ENCODE peak calls at places on chromosomes 2 and 18, in ten cellular contexts. S is nephron progenitor cell; D is ELF-1; A is mucosa of gallbladder; L is mesothelial cell of epicardium; O is NCI-H774; Y is ureter; M is stimulated activated CD8-positive, alpha-beta memory T cell treated with anti-CD3 and anti-CD28 coated beads, Interleukin-15, amount 100 ng/mL, for 24 hours; R is amniotic stem cell; V is stimulated activated naive CD4-positive, alpha-beta T cell. T is an unnamed sample.

GRCh38 chr2:44715671-44716077 is 225.8 kb upstream of the SIX3 start:
- DNase-seq in S (no peak), D (peak), A (no peak), L (no peak), O (no peak), Y (no peak), M (no peak), R (peak), V (no peak), T (no peak)

GRCh38 chr2:219122197-219122965 is 38.2 kb downstream of the NHEJ1 start:
- DNase-seq in S (no peak), D (no peak), A (no peak), L (no peak), O (no peak), Y (no peak), M (no peak), R (no peak), V (no peak), T (no peak)

GRCh38 chr18:39776766-39777165 is 2178.3 kb upstream of the PIK3C3 start:
- DNase-seq in S (no peak), D (no peak), A (no peak), L (no peak), O (no peak), Y (no peak), M (no peak), R (no peak), V (no peak), T (no peak)

GRCh38 chr2:190791347-190791982 is 89.2 kb upstream of the GLS start:
- DNase-seq in S (peak), D (no peak), A (no peak), L (no peak), O (no peak), Y (peak), M (no peak), R (no peak), V (no peak), T (no peak)

GRCh38 chr2:34570266-34570872 is 971.3 kb upstream of the FAM98A start:
- DNase-seq in S (peak), D (peak), A (no peak), L (no peak), O (no peak), Y (no peak), M (no peak), R (no peak), V (no peak), T (no peak)

GRCh38 chr2:122864728-122865127 is 1109.3 kb downstream of the TSN start:
- DNase-seq in S (no peak), D (no peak), A (no peak), L (no peak), O (no peak), Y (no peak), M (no peak), R (no peak), V (no peak), T (no peak)

GRCh38 chr2:148483675-148484074 is 160.9 kb upstream of the EPC2 start:
- DNase-seq in S (peak), D (peak), A (no peak), L (no peak), O (no peak), Y (no peak), M (no peak), R (no peak), V (no peak), T (no peak)

GRCh38 chr2:41741951-41742563 is 305.8 kb upstream of the PKDCC start:
- DNase-seq in S (no peak), D (no peak), A (no peak), L (no peak), O (no peak), Y (no peak), M (no peak), R (no peak), V (no peak), T (no peak)

GRCh38 chr2:143205106-143205764 is 76.0 kb downstream of the ARHGAP15 start:
- DNase-seq in S (no peak), D (no peak), A (no peak), L (no peak), O (no peak), Y (no peak), M (no peak), R (peak), V (no peak), T (no peak)

GRCh38 chr18:56516769-56517168 is 121.6 kb downstream of the TXNL1 start:
- DNase-seq in S (no peak), D (no peak), A (no peak), L (no peak), O (no peak), Y (no peak), M (no peak), R (no peak), V (no peak), T (no peak)

GRCh38 chr2:121689356-121689755 is 40.1 kb upstream of the CLASP1 start:
- DNase-seq in S (no peak), D (no peak), A (no peak), L (no peak), O (no peak), Y (peak), M (no peak), R (no peak), V (no peak), T (no peak)

GRCh38 chr18:58378980-58379379 is 249.9 kb downstream of the ALPK2 start:
- DNase-seq in S (no peak), D (no peak), A (no peak), L (no peak), O (no peak), Y (no peak), M (no peak), R (no peak), V (no peak), T (no peak)

GRCh38 chr18:37604032-37604431 is 38.4 kb upstream of the CELF4 start:
- DNase-seq in S (no peak), D (no peak), A (no peak), L (no peak), O (no peak), Y (no peak), M (no peak), R (no peak), V (no peak), T (no peak)

GRCh38 chr2:70381821-70382220 is 80.0 kb upstream of the FAM136A start:
- DNase-seq in S (no peak), D (peak), A (no peak), L (peak), O (no peak), Y (no peak), M (no peak), R (no peak), V (no peak), T (no peak)

GRCh38 chr18:62585274-62586147 is 62.7 kb downstream of the ZCCHC2 start:
- DNase-seq in S (no peak), D (no peak), A (no peak), L (no peak), O (no peak), Y (no peak), M (no peak), R (no peak), V (no peak), T (no peak)

GRCh38 chr2:45003586-45004568 is 5.4 kb downstream of the SIX2 start:
- DNase-seq in S (peak), D (no peak), A (no peak), L (no peak), O (no peak), Y (no peak), M (no peak), R (no peak), V (no peak), T (no peak)

GRCh38 chr2:139033300-139033699 is 253.1 kb upstream of the NXPH2 start:
- DNase-seq in S (no peak), D (no peak), A (no peak), L (no peak), O (no peak), Y (no peak), M (no peak), R (no peak), V (no peak), T (no peak)

GRCh38 chr2:40380036-40380435 is 71.9 kb downstream of the SLC8A1 start:
- DNase-seq in S (no peak), D (no peak), A (no peak), L (no peak), O (no peak), Y (no peak), M (no peak), R (no peak), V (no peak), T (no peak)

GRCh38 chr2:129388870-129389269 is 590.6 kb upstream of the RAB6C start:
- DNase-seq in S (no peak), D (no peak), A (no peak), L (no peak), O (no peak), Y (no peak), M (no peak), R (no peak), V (no peak), T (no peak)

GRCh38 chr18:65755616-65756015 is 4.8 kb downstream of the CDH7 start:
- DNase-seq in S (no peak), D (no peak), A (no peak), L (no peak), O (no peak), Y (no peak), M (no peak), R (no peak), V (no peak), T (no peak)

GRCh38 chr2:176911-177310 is 86.9 kb downstream of the SH3YL1 start:
- DNase-seq in S (no peak), D (no peak), A (no peak), L (no peak), O (no peak), Y (no peak), M (no peak), R (no peak), V (no peak), T (no peak)

GRCh38 chr18:51066273-51066672 is 36.3 kb downstream of the SMAD4 start:
- DNase-seq in S (no peak), D (no peak), A (no peak), L (no peak), O (no peak), Y (no peak), M (no peak), R (no peak), V (no peak), T (no peak)

GRCh38 chr18:21433436-21433835 is 167.1 kb downstream of the ESCO1 start:
- DNase-seq in S (no peak), D (no peak), A (no peak), L (no peak), O (no peak), Y (no peak), M (no peak), R (no peak), V (no peak), T (no peak)

GRCh38 chr2:217807025-217807424 is 195.8 kb downstream of the TNS1 start:
- DNase-seq in S (no peak), D (no peak), A (no peak), L (no peak), O (no peak), Y (no peak), M (no peak), R (no peak), V (no peak), T (no peak)

GRCh38 chr18:8721716-8722115 is 16.4 kb downstream of the MTCL1 start:
- DNase-seq in S (no peak), D (peak), A (peak), L (no peak), O (no peak), Y (peak), M (no peak), R (no peak), V (no peak), T (no peak)